ENCODE peak calls at places on chromosomes 3 and 15, in five cellular contexts. One of them, this sample, is unnamed.
A peak's percentile ranks its signal among the peaks of the same experiment; 100 is the strongest.

GRCh38 chr3:94459167-94459566 is 396.3 kb downstream of the NSUN3 start:
- DNase-seq in GM12865: no peak
- DNase-seq in MM.1S: no peak
- DNase-seq in transverse colon: no peak
- DNase-seq in fibroblast of lung: no peak
- DNase-seq in this sample: no peak

GRCh38 chr3:37024092-37024491 is 30.8 kb downstream of the MLH1 start:
- DNase-seq in fibroblast of lung: peak; percentile 15
- DNase-seq in transverse colon: no peak
- DNase-seq in GM12865: no peak
- DNase-seq in MM.1S: peak; percentile 21
- DNase-seq in this sample: peak; percentile 34

GRCh38 chr3:59737209-59737608 is 687.4 kb upstream of the CFAP20DC start:
- DNase-seq in GM12865: no peak
- DNase-seq in transverse colon: no peak
- DNase-seq in MM.1S: no peak
- DNase-seq in fibroblast of lung: peak; percentile 13
- DNase-seq in this sample: no peak

GRCh38 chr15:85408270-85408746 is 27.9 kb downstream of the AKAP13 start:
- DNase-seq in GM12865: peak; percentile 72
- DNase-seq in fibroblast of lung: no peak
- DNase-seq in transverse colon: no peak
- DNase-seq in MM.1S: peak; percentile 42
- DNase-seq in this sample: no peak

GRCh38 chr15:34732430-34732829 is 22.4 kb downstream of the GJD2 start:
- DNase-seq in GM12865: no peak
- DNase-seq in transverse colon: no peak
- DNase-seq in fibroblast of lung: no peak
- DNase-seq in MM.1S: no peak
- DNase-seq in this sample: no peak

GRCh38 chr3:105821433-105821832 is 47.4 kb downstream of the CBLB start:
- DNase-seq in transverse colon: no peak
- DNase-seq in GM12865: no peak
- DNase-seq in fibroblast of lung: no peak
- DNase-seq in MM.1S: no peak
- DNase-seq in this sample: no peak

GRCh38 chr3:120192579-120192978 is 92.4 kb downstream of the GPR156 start:
- DNase-seq in transverse colon: no peak
- DNase-seq in GM12865: no peak
- DNase-seq in MM.1S: no peak
- DNase-seq in fibroblast of lung: no peak
- DNase-seq in this sample: no peak

GRCh38 chr3:187770224-187770623 is 25.0 kb upstream of the BCL6 start:
- DNase-seq in fibroblast of lung: no peak
- DNase-seq in GM12865: peak; percentile 86
- DNase-seq in transverse colon: no peak
- DNase-seq in MM.1S: peak; percentile 67
- DNase-seq in this sample: no peak

GRCh38 chr3:129665024-129665768 is 58.7 kb upstream of the PLXND1 start:
- DNase-seq in transverse colon: no peak
- DNase-seq in MM.1S: no peak
- DNase-seq in GM12865: no peak
- DNase-seq in fibroblast of lung: peak; percentile 81
- DNase-seq in this sample: peak; percentile 42

GRCh38 chr15:78069630-78070029 is 7.9 kb downstream of the TBC1D2B start:
- DNase-seq in GM12865: peak; percentile 42
- DNase-seq in transverse colon: no peak
- DNase-seq in fibroblast of lung: no peak
- DNase-seq in MM.1S: no peak
- DNase-seq in this sample: no peak

GRCh38 chr3:48661501-48662139 is 1.1 kb downstream of the CELSR3 start:
- DNase-seq in transverse colon: peak; percentile 69
- DNase-seq in MM.1S: peak; percentile 56
- DNase-seq in fibroblast of lung: peak; percentile 43
- DNase-seq in GM12865: peak; percentile 70
- DNase-seq in this sample: peak; percentile 53

GRCh38 chr3:54087581-54088410 is 34.6 kb upstream of the CACNA2D3 start:
- DNase-seq in GM12865: no peak
- DNase-seq in fibroblast of lung: peak; percentile 1
- DNase-seq in MM.1S: no peak
- DNase-seq in transverse colon: no peak
- DNase-seq in this sample: peak; percentile 29

GRCh38 chr15:74402873-74403589 is 30.7 kb downstream of the SEMA7A start:
- DNase-seq in GM12865: peak; percentile 94
- DNase-seq in transverse colon: peak; percentile 68
- DNase-seq in MM.1S: peak; percentile 70
- DNase-seq in fibroblast of lung: no peak
- DNase-seq in this sample: no peak

GRCh38 chr15:88702983-88703382 is 64.2 kb downstream of the ISG20 start:
- DNase-seq in fibroblast of lung: no peak
- DNase-seq in MM.1S: no peak
- DNase-seq in transverse colon: no peak
- DNase-seq in GM12865: no peak
- DNase-seq in this sample: peak; percentile 13

GRCh38 chr3:146152841-146153240 is 8.1 kb downstream of the PLOD2 start:
- DNase-seq in transverse colon: no peak
- DNase-seq in fibroblast of lung: no peak
- DNase-seq in MM.1S: no peak
- DNase-seq in GM12865: no peak
- DNase-seq in this sample: no peak

GRCh38 chr3:187264946-187265345 is 26.6 kb downstream of the MASP1 start:
- DNase-seq in transverse colon: no peak
- DNase-seq in GM12865: no peak
- DNase-seq in fibroblast of lung: peak; percentile 68
- DNase-seq in MM.1S: no peak
- DNase-seq in this sample: peak; percentile 22

GRCh38 chr3:134601539-134602439 is 49.0 kb downstream of the KY start:
- DNase-seq in GM12865: peak; percentile 7
- DNase-seq in transverse colon: no peak
- DNase-seq in MM.1S: no peak
- DNase-seq in fibroblast of lung: peak; percentile 53
- DNase-seq in this sample: peak; percentile 85

GRCh38 chr3:126245811-126246727 is 65.7 kb upstream of the ALDH1L1 start:
- DNase-seq in GM12865: peak; percentile 21
- DNase-seq in transverse colon: peak; percentile 45
- DNase-seq in fibroblast of lung: peak; percentile 38
- DNase-seq in MM.1S: peak; percentile 29
- DNase-seq in this sample: peak; percentile 77

GRCh38 chr3:186940965-186941364 is 10.6 kb downstream of the ST6GAL1 start:
- DNase-seq in transverse colon: no peak
- DNase-seq in MM.1S: no peak
- DNase-seq in fibroblast of lung: no peak
- DNase-seq in GM12865: no peak
- DNase-seq in this sample: peak; percentile 52

GRCh38 chr3:134618473-134618860 is 32.4 kb downstream of the KY start:
- DNase-seq in fibroblast of lung: no peak
- DNase-seq in GM12865: no peak
- DNase-seq in transverse colon: no peak
- DNase-seq in MM.1S: no peak
- DNase-seq in this sample: no peak

GRCh38 chr3:55721716-55722484 is 234.8 kb upstream of the WNT5A start:
- DNase-seq in transverse colon: peak; percentile 32
- DNase-seq in fibroblast of lung: peak; percentile 27
- DNase-seq in GM12865: peak; percentile 53
- DNase-seq in MM.1S: peak; percentile 50
- DNase-seq in this sample: peak; percentile 19

GRCh38 chr3:17995769-17996168 is 253.3 kb upstream of the TBC1D5 start:
- DNase-seq in transverse colon: no peak
- DNase-seq in GM12865: no peak
- DNase-seq in fibroblast of lung: no peak
- DNase-seq in MM.1S: no peak
- DNase-seq in this sample: no peak

GRCh38 chr3:52052831-52053306 is 3.5 kb downstream of the DUSP7 start:
- DNase-seq in MM.1S: no peak
- DNase-seq in transverse colon: peak; percentile 83
- DNase-seq in GM12865: peak; percentile 53
- DNase-seq in fibroblast of lung: peak; percentile 79
- DNase-seq in this sample: peak; percentile 84

GRCh38 chr3:149494022-149494758 is 19.7 kb downstream of the TM4SF4 start:
- DNase-seq in transverse colon: peak; percentile 62
- DNase-seq in fibroblast of lung: peak; percentile 55
- DNase-seq in GM12865: peak; percentile 64
- DNase-seq in MM.1S: peak; percentile 21
- DNase-seq in this sample: peak; percentile 89

GRCh38 chr3:45994661-45995369 is 809 bp downstream of the FYCO1 start:
- DNase-seq in transverse colon: peak; percentile 54
- DNase-seq in GM12865: peak; percentile 64
- DNase-seq in fibroblast of lung: no peak
- DNase-seq in MM.1S: no peak
- DNase-seq in this sample: no peak

GRCh38 chr15:57327985-57328471 is 48.3 kb upstream of the CGNL1 start:
- DNase-seq in GM12865: no peak
- DNase-seq in fibroblast of lung: peak; percentile 99
- DNase-seq in MM.1S: no peak
- DNase-seq in transverse colon: no peak
- DNase-seq in this sample: peak; percentile 90

GRCh38 chr3:182810574-182811268 is 17.4 kb downstream of the ATP11B start:
- DNase-seq in MM.1S: no peak
- DNase-seq in fibroblast of lung: no peak
- DNase-seq in transverse colon: no peak
- DNase-seq in GM12865: no peak
- DNase-seq in this sample: peak; percentile 41

GRCh38 chr15:64426845-64427465 is 33.4 kb upstream of the ZNF609 start:
- DNase-seq in fibroblast of lung: peak; percentile 37
- DNase-seq in GM12865: peak; percentile 28
- DNase-seq in transverse colon: no peak
- DNase-seq in MM.1S: peak; percentile 26
- DNase-seq in this sample: peak; percentile 76

GRCh38 chr3:189914799-189915198 is 205.9 kb downstream of the P3H2 start:
- DNase-seq in transverse colon: no peak
- DNase-seq in GM12865: no peak
- DNase-seq in MM.1S: no peak
- DNase-seq in fibroblast of lung: peak; percentile 95
- DNase-seq in this sample: peak; percentile 91

GRCh38 chr3:31268868-31269267 is 263.9 kb upstream of the STT3B start:
- DNase-seq in transverse colon: no peak
- DNase-seq in GM12865: no peak
- DNase-seq in MM.1S: no peak
- DNase-seq in fibroblast of lung: no peak
- DNase-seq in this sample: no peak

GRCh38 chr15:76341366-76342045 is 4.9 kb downstream of the ISL2 start:
- DNase-seq in GM12865: no peak
- DNase-seq in MM.1S: no peak
- DNase-seq in fibroblast of lung: no peak
- DNase-seq in transverse colon: peak; percentile 43
- DNase-seq in this sample: no peak

GRCh38 chr15:40955930-40956542 is 2.8 kb downstream of the CHAC1 start:
- DNase-seq in fibroblast of lung: no peak
- DNase-seq in GM12865: no peak
- DNase-seq in transverse colon: no peak
- DNase-seq in MM.1S: no peak
- DNase-seq in this sample: no peak
- H3K4me3 ChIP-seq in fibroblast of lung: no peak overlapping the region
- H3K4me3 ChIP-seq in GM12865: no peak overlapping the region
- H3K4me3 ChIP-seq in transverse colon: no peak overlapping the region
- H3K4me3 ChIP-seq in MM.1S: no peak overlapping the region
- H3K4me3 ChIP-seq in this sample: no peak overlapping the region

GRCh38 chr3:121531269-121531668 is 14.5 kb downstream of the POLQ start:
- DNase-seq in GM12865: no peak
- DNase-seq in transverse colon: no peak
- DNase-seq in fibroblast of lung: no peak
- DNase-seq in MM.1S: no peak
- DNase-seq in this sample: no peak

GRCh38 chr3:121529308-121529707 is 16.5 kb downstream of the POLQ start:
- DNase-seq in transverse colon: no peak
- DNase-seq in GM12865: no peak
- DNase-seq in fibroblast of lung: peak; percentile 9
- DNase-seq in MM.1S: no peak
- DNase-seq in this sample: peak; percentile 53
- TF ChIP-seq CTCF in transverse colon: no peak
- TF ChIP-seq CTCF in GM12865: no peak
- TF ChIP-seq CTCF in fibroblast of lung: peak; percentile 74
- TF ChIP-seq CTCF in MM.1S: peak; percentile 21
- TF ChIP-seq CTCF in this sample: peak; percentile 71

GRCh38 chr3:156551746-156552145 is 3.2 kb downstream of the SSR3 start:
- DNase-seq in MM.1S: no peak
- DNase-seq in fibroblast of lung: peak; percentile 96
- DNase-seq in GM12865: no peak
- DNase-seq in transverse colon: no peak
- DNase-seq in this sample: peak; percentile 79
- H3K4me3 ChIP-seq in MM.1S: peak overlapping the region; percentile 9
- H3K4me3 ChIP-seq in fibroblast of lung: no peak overlapping the region
- H3K4me3 ChIP-seq in GM12865: no peak overlapping the region
- H3K4me3 ChIP-seq in transverse colon: no peak overlapping the region
- H3K4me3 ChIP-seq in this sample: peak overlapping the region; percentile 10

GRCh38 chr3:124492824-124493223 is 237.4 kb upstream of the UMPS start:
- DNase-seq in transverse colon: peak; percentile 69
- DNase-seq in GM12865: peak; percentile 13
- DNase-seq in fibroblast of lung: peak; percentile 58
- DNase-seq in MM.1S: peak; percentile 16
- DNase-seq in this sample: peak; percentile 21
- TF ChIP-seq CTCF in transverse colon: peak; percentile 22
- TF ChIP-seq CTCF in GM12865: peak; percentile 25
- TF ChIP-seq CTCF in fibroblast of lung: peak; percentile 23
- TF ChIP-seq CTCF in MM.1S: peak; percentile 51
- TF ChIP-seq CTCF in this sample: peak; percentile 28

GRCh38 chr3:8327739-8328138 is 173.9 kb upstream of the LMCD1 start:
- DNase-seq in fibroblast of lung: no peak
- DNase-seq in MM.1S: no peak
- DNase-seq in transverse colon: no peak
- DNase-seq in GM12865: no peak
- DNase-seq in this sample: no peak
- H3K4me3 ChIP-seq in fibroblast of lung: no peak overlapping the region
- H3K4me3 ChIP-seq in MM.1S: no peak overlapping the region
- H3K4me3 ChIP-seq in transverse colon: no peak overlapping the region
- H3K4me3 ChIP-seq in GM12865: no peak overlapping the region
- H3K4me3 ChIP-seq in this sample: no peak overlapping the region

GRCh38 chr3:81043660-81044199 is 717.7 kb downstream of the GBE1 start:
- DNase-seq in GM12865: no peak
- DNase-seq in transverse colon: no peak
- DNase-seq in fibroblast of lung: no peak
- DNase-seq in MM.1S: no peak
- DNase-seq in this sample: no peak

GRCh38 chr3:81041331-81041730 is 720.1 kb downstream of the GBE1 start:
- DNase-seq in MM.1S: no peak
- DNase-seq in transverse colon: no peak
- DNase-seq in GM12865: no peak
- DNase-seq in fibroblast of lung: peak; percentile 35
- DNase-seq in this sample: no peak

GRCh38 chr3:81048058-81048665 is 713.3 kb downstream of the GBE1 start:
- DNase-seq in MM.1S: no peak
- DNase-seq in transverse colon: no peak
- DNase-seq in GM12865: no peak
- DNase-seq in fibroblast of lung: no peak
- DNase-seq in this sample: no peak

GRCh38 chr3:81043009-81043408 is 718.4 kb downstream of the GBE1 start:
- DNase-seq in MM.1S: no peak
- DNase-seq in fibroblast of lung: no peak
- DNase-seq in GM12865: no peak
- DNase-seq in transverse colon: no peak
- DNase-seq in this sample: no peak

GRCh38 chr3:81045976-81046375 is 715.5 kb downstream of the GBE1 start:
- DNase-seq in GM12865: no peak
- DNase-seq in MM.1S: peak; percentile 22
- DNase-seq in fibroblast of lung: peak; percentile 42
- DNase-seq in transverse colon: no peak
- DNase-seq in this sample: no peak
- TF ChIP-seq CTCF in GM12865: no peak
- TF ChIP-seq CTCF in MM.1S: no peak
- TF ChIP-seq CTCF in fibroblast of lung: no peak
- TF ChIP-seq CTCF in transverse colon: no peak
- TF ChIP-seq CTCF in this sample: no peak

GRCh38 chr3:184275961-184276910 is at the start of gene ECE2:
- DNase-seq in MM.1S: no peak
- DNase-seq in fibroblast of lung: no peak
- DNase-seq in transverse colon: no peak
- DNase-seq in GM12865: no peak
- DNase-seq in this sample: no peak
- H3K4me3 ChIP-seq in MM.1S: no peak within 1 kb of the TSS
- H3K4me3 ChIP-seq in fibroblast of lung: no peak within 1 kb of the TSS
- H3K4me3 ChIP-seq in transverse colon: no peak within 1 kb of the TSS
- H3K4me3 ChIP-seq in GM12865: no peak within 1 kb of the TSS
- H3K4me3 ChIP-seq in this sample: no peak within 1 kb of the TSS

This sample was measured in fibroblast of pulmonary artery.